ENCODE peak calls at places on chromosomes 6 and 20, in four cellular contexts. Y, I, H and Z are unnamed samples.

GRCh38 chr6:158835616-158836221 is 16.6 kb upstream of the EZR start:
- DNase-seq in H (no peak), Y (peak; percentile 30), I (peak; percentile 57), Z (peak; percentile 95)

GRCh38 chr20:38583306-38583705 is 2.3 kb downstream of the ADIG start:
- DNase-seq in I (no peak), Y (no peak), H (no peak), Z (no peak)

GRCh38 chr20:13670160-13670559 is 31.4 kb upstream of the TASP1 start:
- DNase-seq in I (peak; percentile 22), Y (no peak), H (peak; percentile 28), Z (no peak)

GRCh38 chr20:15942130-15942529 is 631.1 kb downstream of the KIF16B start:
- DNase-seq in I (peak; percentile 31), Y (no peak), H (no peak), Z (no peak)

GRCh38 chr20:36158160-36158741 is 3.7 kb downstream of the EPB41L1 start:
- DNase-seq in I (no peak), H (no peak), Y (no peak), Z (no peak)

GRCh38 chr6:144194293-144194828 is 44.0 kb downstream of the STX11 start:
- DNase-seq in Y (no peak), I (peak; percentile 26), H (no peak), Z (peak; percentile 40)

GRCh38 chr6:166305562-166306117 is 2.6 kb downstream of the PRR18 start:
- DNase-seq in Y (no peak), H (no peak), I (no peak), Z (no peak)

GRCh38 chr6:160919713-160920112 is 71.9 kb upstream of the MAP3K4 start:
- DNase-seq in Y (peak; percentile 83), I (no peak), H (no peak), Z (peak; percentile 11)

GRCh38 chr6:155406801-155407200 is 48.8 kb downstream of the NOX3 start:
- DNase-seq in Y (no peak), H (no peak), I (peak; percentile 27), Z (no peak)

GRCh38 chr6:106056060-106056737 is 29.9 kb upstream of the PRDM1 start:
- DNase-seq in I (peak; percentile 51), H (no peak), Y (no peak), Z (no peak)

GRCh38 chr6:2713473-2714358 is 37.0 kb downstream of the MYLK4 start:
- DNase-seq in Y (no peak), H (no peak), I (peak; percentile 40), Z (peak; percentile 43)

GRCh38 chr6:157985378-157986155 is 3.9 kb downstream of the SYNJ2 start:
- DNase-seq in I (peak; percentile 65), H (no peak), Y (no peak), Z (peak; percentile 72)

GRCh38 chr6:158870418-158870957 is 51.3 kb upstream of the EZR start:
- DNase-seq in I (no peak), H (no peak), Y (no peak), Z (no peak)

GRCh38 chr20:6094038-6094437 is 28.8 kb downstream of the FERMT1 start:
- DNase-seq in H (no peak), Y (no peak), I (no peak), Z (no peak)

GRCh38 chr6:30490031-30490876 is 945 bp downstream of the HLA-E start:
- DNase-seq in I (peak; percentile 74), H (peak; percentile 80), Y (peak; percentile 46), Z (peak; percentile 66)

GRCh38 chr6:169470790-169471189 is 217.1 kb upstream of the THBS2 start:
- DNase-seq in I (no peak), H (no peak), Y (no peak), Z (no peak)

GRCh38 chr20:51153867-51154707 is 131.2 kb upstream of the KCNG1 start:
- DNase-seq in Y (no peak), I (no peak), H (no peak), Z (no peak)
- H3K4me3 ChIP-seq in Y (no peak overlapping the region), I (no peak overlapping the region), H (no peak overlapping the region), Z (no peak overlapping the region)

GRCh38 chr20:24581443-24582170 is 112.2 kb downstream of the SYNDIG1 start:
- DNase-seq in I (no peak), H (no peak), Y (no peak), Z (no peak)
- H3K18ac ChIP-seq in I (no peak overlapping the region), H (no peak overlapping the region), Y (no peak overlapping the region), Z (no peak overlapping the region)

GRCh38 chr6:163355471-163355991 is 59.0 kb upstream of the QKI start:
- DNase-seq in H (no peak), I (no peak), Y (peak; percentile 67), Z (no peak)

GRCh38 chr6:163354779-163355431 is 59.6 kb upstream of the QKI start:
- DNase-seq in H (no peak), Y (peak; percentile 28), I (no peak), Z (peak; percentile 40)

GRCh38 chr6:163354085-163354484 is 60.4 kb upstream of the QKI start:
- DNase-seq in I (peak; percentile 72), H (no peak), Y (peak; percentile 21), Z (peak; percentile 78)

GRCh38 chr6:163356743-163357142 is 57.8 kb upstream of the QKI start:
- DNase-seq in Y (no peak), H (no peak), I (no peak), Z (no peak)

GRCh38 chr6:163356324-163356723 is 58.2 kb upstream of the QKI start:
- DNase-seq in Y (peak; percentile 71), I (no peak), H (no peak), Z (peak; percentile 94)
- H3K4me3 ChIP-seq in Y (no peak overlapping the region), I (no peak overlapping the region), H (no peak overlapping the region), Z (no peak overlapping the region)

GRCh38 chr6:16059496-16059895 is 69.4 kb upstream of the MYLIP start:
- DNase-seq in I (no peak), H (peak; percentile 49), Y (no peak), Z (no peak)
- H3K18ac ChIP-seq in I (no peak overlapping the region), H (no peak overlapping the region), Y (no peak overlapping the region), Z (no peak overlapping the region)